ENCODE peak calls at places on chromosome 10, in four cellular contexts. R is heart left ventricle, U is heart right ventricle, Q is brain microvascular endothelial cell. C is an unnamed sample.

GRCh38 chr10:79026341-79026761 is 42.4 kb upstream of the ZMIZ1 start:
- DNase-seq in R (no peak), U (no peak), Q (no peak), C (no peak)

GRCh38 chr10:87659571-87660483 is at the start of gene PAPSS2:
- DNase-seq in R (peak; percentile 70), U (peak; percentile 75), Q (peak; percentile 66), C (no peak)

GRCh38 chr10:18325889-18326531 is 185.8 kb downstream of the CACNB2 start:
- DNase-seq in R (no peak), U (no peak), Q (no peak), C (no peak)

GRCh38 chr10:42980553-42981357 is 96.1 kb upstream of the RET start:
- DNase-seq in R (peak; percentile 4), U (no peak), Q (no peak), C (no peak)

GRCh38 chr10:31171402-31172120 is 139.9 kb upstream of the ZNF438 start:
- DNase-seq in R (no peak), U (peak; percentile 34), Q (no peak), C (no peak)

GRCh38 chr10:127925471-127926207 is 18.7 kb downstream of the PTPRE start:
- DNase-seq in R (no peak), U (no peak), Q (no peak), C (no peak)

GRCh38 chr10:59019603-59020002 is 156.8 kb upstream of the PHYHIPL start:
- DNase-seq in R (no peak), U (no peak), Q (peak; percentile 31), C (no peak)

GRCh38 chr10:69220041-69220451 is at the start of gene HKDC1:
- DNase-seq in R (no peak), U (no peak), Q (no peak), C (peak; percentile 77)

GRCh38 chr10:14220026-14220425 is 110.7 kb downstream of the FRMD4A start:
- DNase-seq in R (no peak), U (no peak), Q (peak; percentile 39), C (peak; percentile 45)

GRCh38 chr10:122154733-122155366 is 116.2 kb upstream of the BTBD16 start:
- DNase-seq in R (peak; percentile 61), U (peak; percentile 36), Q (peak; percentile 63), C (no peak)

GRCh38 chr10:114042895-114043531 is 653 bp upstream of the ADRB1 start:
- DNase-seq in R (peak; percentile 42), U (peak; percentile 60), Q (peak; percentile 41), C (no peak)

GRCh38 chr10:70649526-70649925 is 22.8 kb upstream of the ADAMTS14 start:
- DNase-seq in R (no peak), U (no peak), Q (peak; percentile 84), C (no peak)

GRCh38 chr10:29482591-29483421 is 152.0 kb downstream of the SVIL start:
- DNase-seq in R (no peak), U (no peak), Q (peak; percentile 91), C (no peak)

GRCh38 chr10:32331606-32332005 is 15.4 kb downstream of the EPC1 start:
- DNase-seq in R (no peak), U (no peak), Q (no peak), C (no peak)

GRCh38 chr10:128173383-128173782 is 47.2 kb upstream of the MKI67 start:
- DNase-seq in R (no peak), U (no peak), Q (peak; percentile 45), C (no peak)

GRCh38 chr10:128568979-128569378 is 442.8 kb upstream of the MKI67 start:
- DNase-seq in R (no peak), U (no peak), Q (no peak), C (no peak)

GRCh38 chr10:78688945-78689935 is 379.5 kb upstream of the ZMIZ1 start:
- DNase-seq in R (no peak), U (peak; percentile 12), Q (no peak), C (no peak)

GRCh38 chr10:73110345-73110849 is at the start of gene NUDT13:
- DNase-seq in R (peak; percentile 82), U (peak; percentile 36), Q (peak; percentile 78), C (no peak)

GRCh38 chr10:94878649-94879048 is 59.8 kb upstream of the CYP2C9 start:
- DNase-seq in R (no peak), U (no peak), Q (no peak), C (no peak)

GRCh38 chr10:99419688-99420087 is 10.7 kb downstream of the GOT1 start:
- DNase-seq in R (no peak), U (no peak), Q (no peak), C (no peak)

GRCh38 chr10:125008689-125009579 is 67.0 kb downstream of the ZRANB1 start:
- DNase-seq in R (no peak), U (no peak), Q (no peak), C (no peak)

GRCh38 chr10:71052708-71053107 is 159.7 kb upstream of the UNC5B start:
- DNase-seq in R (no peak), U (no peak), Q (no peak), C (no peak)

GRCh38 chr10:17206210-17206709 is 4.8 kb upstream of the TRDMT1 start:
- DNase-seq in R (no peak), U (no peak), Q (peak; percentile 92), C (no peak)

GRCh38 chr10:47240173-47240572 is 59.8 kb upstream of the GDF10 start:
- DNase-seq in R (no peak), U (no peak), Q (no peak), C (no peak)

GRCh38 chr10:77911535-77912123 is 14.9 kb downstream of the DLG5 start:
- DNase-seq in R (no peak), U (no peak), Q (no peak), C (no peak)

GRCh38 chr10:14093735-14094484 is 236.8 kb downstream of the FRMD4A start:
- DNase-seq in R (no peak), U (no peak), Q (peak; percentile 14), C (no peak)

GRCh38 chr10:35412900-35413491 is 76.7 kb downstream of the CCNY start:
- DNase-seq in R (no peak), U (no peak), Q (peak; percentile 55), C (no peak)

GRCh38 chr10:71241899-71242620 is 29.7 kb downstream of the UNC5B start:
- DNase-seq in R (peak; percentile 69), U (peak; percentile 48), Q (no peak), C (no peak)

GRCh38 chr10:115760131-115760530 is 512.9 kb downstream of the GFRA1 start:
- DNase-seq in R (no peak), U (no peak), Q (no peak), C (no peak)

GRCh38 chr10:5910323-5911100 is 20.5 kb downstream of the FBH1 start:
- DNase-seq in R (no peak), U (no peak), Q (no peak), C (no peak)

GRCh38 chr10:11757820-11758463 is 15.8 kb downstream of the ECHDC3 start:
- DNase-seq in R (peak; percentile 83), U (peak; percentile 86), Q (peak; percentile 89), C (no peak)

GRCh38 chr10:62266611-62267010 is 2.0 kb downstream of the RTKN2 start:
- DNase-seq in R (no peak), U (no peak), Q (no peak), C (no peak)

GRCh38 chr10:62266147-62266546 is 2.5 kb downstream of the RTKN2 start:
- DNase-seq in R (no peak), U (no peak), Q (no peak), C (no peak)

GRCh38 chr10:62268027-62268398 is 631 bp downstream of the RTKN2 start:
- DNase-seq in R (no peak), U (no peak), Q (no peak), C (no peak)

GRCh38 chr10:62264126-62264525 is 4.5 kb downstream of the RTKN2 start:
- DNase-seq in R (no peak), U (no peak), Q (no peak), C (no peak)

GRCh38 chr10:62264702-62265436 is 3.8 kb downstream of the RTKN2 start:
- DNase-seq in R (no peak), U (no peak), Q (peak; percentile 86), C (peak; percentile 82)
- H3K4me3 ChIP-seq in R (no peak overlapping the region), U (no peak overlapping the region), Q (no peak overlapping the region), C (no peak overlapping the region)

DNA sequence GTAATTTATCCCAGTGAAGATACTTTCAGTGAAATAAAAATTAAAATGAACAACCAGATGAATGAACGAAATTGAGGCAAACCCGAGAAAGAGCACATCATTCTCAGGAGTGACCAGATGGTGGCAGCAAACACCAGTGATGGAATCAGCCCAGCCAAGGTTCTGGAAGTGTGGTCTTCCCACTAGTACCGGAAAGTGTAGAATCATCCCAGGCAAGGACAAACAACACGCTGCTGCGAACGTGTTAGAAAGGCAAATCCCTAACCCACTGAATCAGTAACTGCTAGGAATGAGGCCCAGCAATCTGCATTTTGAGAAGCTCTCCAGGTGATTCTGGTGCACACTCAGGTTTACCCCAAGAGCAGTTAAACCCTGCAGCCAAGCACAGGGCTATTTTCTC is 15.5 kb upstream of the SLC18A3 start:
- DNase-seq in R (peak; percentile 26), U (no peak), Q (peak; percentile 68), C (no peak)
- TF ChIP-seq CTCF in R (peak; percentile 64), U (peak; percentile 77), Q (peak; percentile 89), C (peak; percentile 78)

GRCh38 chr10:123576706-123577105 is 89.4 kb upstream of the GPR26 start:
- DNase-seq in R (no peak), U (no peak), Q (no peak), C (no peak)

GRCh38 chr10:123571978-123572377 is 94.2 kb upstream of the GPR26 start:
- DNase-seq in R (no peak), U (no peak), Q (no peak), C (no peak)

GRCh38 chr10:123570898-123571515 is 95.1 kb upstream of the GPR26 start:
- DNase-seq in R (no peak), U (no peak), Q (no peak), C (no peak)

GRCh38 chr10:123573236-123574147 is 92.7 kb upstream of the GPR26 start:
- DNase-seq in R (no peak), U (peak; percentile 28), Q (peak; percentile 6), C (no peak)

DNA sequence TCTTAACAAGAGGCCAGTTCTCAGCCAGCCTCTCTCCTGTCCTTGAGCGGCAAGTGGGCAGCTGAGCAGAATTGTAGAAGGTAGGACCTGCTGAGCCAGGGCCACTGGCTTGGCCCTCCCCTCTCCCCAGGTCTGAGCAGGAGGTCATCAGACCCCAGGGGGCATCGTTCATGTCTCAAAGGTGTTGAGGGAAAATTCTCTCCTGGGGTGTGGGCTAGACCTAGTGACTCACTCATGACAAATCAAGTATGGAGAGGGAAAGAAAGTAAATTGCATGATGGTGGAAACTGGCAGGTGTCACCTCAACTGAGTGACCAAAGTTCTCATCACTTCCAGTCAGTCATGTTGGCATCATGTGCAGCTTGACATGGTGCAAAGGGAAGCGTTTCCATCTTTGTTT is 91.9 kb upstream of the GPR26 start:
- DNase-seq in R (no peak), U (no peak), Q (no peak), C (no peak)
- H3K27me3 ChIP-seq in R (peaks cover 14% of the 10 kb centered on the region), U (peaks cover 49% of the 10 kb centered on the region), Q (no peaks in the 10 kb centered on the region), C (no peaks in the 10 kb centered on the region)

DNA sequence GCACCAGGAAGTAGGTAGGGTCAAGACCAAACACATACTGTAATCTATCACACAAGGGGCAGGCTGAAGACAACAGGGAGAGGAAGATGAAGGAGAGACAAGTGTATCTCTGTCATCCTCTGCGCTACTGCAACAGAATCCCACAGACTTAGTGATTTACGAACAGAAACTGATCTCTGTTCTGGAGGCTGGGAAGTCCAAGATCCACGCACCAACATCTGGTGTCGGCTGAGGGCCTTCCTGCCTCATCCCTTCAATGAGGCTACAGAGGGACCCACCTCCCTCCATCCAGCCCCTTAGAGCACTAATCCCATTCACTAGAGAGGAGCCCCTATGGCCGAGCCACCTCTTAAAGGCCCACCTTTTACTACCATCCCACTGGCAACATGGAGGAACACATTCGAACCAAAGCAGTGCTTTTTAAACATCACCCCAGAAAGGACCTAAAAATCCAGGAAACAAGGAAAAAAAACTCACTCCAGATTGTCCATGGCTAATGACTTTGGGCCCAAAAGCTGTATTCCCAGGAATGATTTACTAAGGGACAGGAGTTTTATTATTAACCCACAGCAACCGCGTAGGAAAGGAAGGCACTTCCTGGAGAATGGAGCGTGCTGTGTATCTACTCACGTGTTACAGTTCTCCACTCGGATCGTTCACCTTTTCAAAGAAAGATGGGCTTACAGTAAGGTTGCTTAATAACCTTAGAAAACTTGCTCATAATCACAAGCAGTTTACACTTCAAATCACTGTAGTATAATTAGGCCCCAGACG is 4.2 kb downstream of the BNIP3 start:
- DNase-seq in R (no peak), U (no peak), Q (no peak), C (no peak)
- H3K4me3 ChIP-seq in R (no peak overlapping the region), U (no peak overlapping the region), Q (no peak overlapping the region), C (no peak overlapping the region)